ENCODE peak calls at places on chromosomes 4 and X, in seven cellular contexts. A is HCT116, Q is GM12878, O is HepG2, R is H1, D is T47D, Y is SK-N-SH. X is an unnamed sample.

GRCh38 chr4:24801136-24801855 is 5.9 kb downstream of the SOD3 start:
- DNase-seq in D (no peak), O (no peak), Q (no peak), R (no peak), Y (no peak), A (no peak), X (no peak)

GRCh38 chr4:94390804-94391410 is 48.3 kb upstream of the HPGDS start:
- DNase-seq in O (peak), D (no peak), A (no peak), Y (peak), R (no peak), Q (no peak), X (peak)

GRCh38 chr4:61580721-61581377 is 380.7 kb downstream of the ADGRL3 start:
- DNase-seq in A (no peak), Y (no peak), D (no peak), Q (no peak), R (no peak), O (no peak), X (no peak)

GRCh38 chr4:13193662-13194061 is 290.5 kb downstream of the RAB28 start:
- DNase-seq in Q (no peak), A (no peak), D (no peak), R (no peak), O (peak), Y (no peak), X (no peak)

GRCh38 chrX:79231662-79232061 is 87.2 kb downstream of the GPR174 start:
- DNase-seq in A (no peak), R (no peak), Q (no peak), Y (no peak), O (no peak), D (no peak), X (no peak)

GRCh38 chr4:53763813-53764597 is 172.7 kb upstream of the LNX1 start:
- DNase-seq in D (no peak), R (no peak), Q (no peak), Y (peak), O (no peak), A (no peak), X (no peak)

GRCh38 chrX:105229146-105229545 is 8.7 kb upstream of the TEX13A start:
- DNase-seq in Q (no peak), D (no peak), O (no peak), A (no peak), R (no peak), Y (no peak), X (no peak)

GRCh38 chrX:20116087-20116574 is 576 bp downstream of the MAP7D2 start:
- DNase-seq in R (no peak), D (no peak), Q (no peak), A (no peak), Y (peak), O (no peak), X (no peak)

GRCh38 chrX:5051831-5052491 is 1176.7 kb downstream of the NLGN4X start:
- DNase-seq in Y (no peak), O (no peak), Q (no peak), A (no peak), R (no peak), D (no peak), X (no peak)

GRCh38 chr4:73772353-73772752 is 32.0 kb downstream of the CXCL8 start:
- DNase-seq in A (no peak), R (no peak), Q (no peak), D (no peak), Y (no peak), O (no peak), X (no peak)

GRCh38 chr4:17236686-17237085 is 275.2 kb downstream of the QDPR start:
- DNase-seq in D (no peak), Q (no peak), A (no peak), Y (no peak), R (no peak), O (no peak), X (no peak)

GRCh38 chr4:35491093-35491492 is 753.2 kb downstream of the ARAP2 start:
- DNase-seq in Q (no peak), O (no peak), Y (no peak), D (no peak), R (no peak), A (no peak), X (no peak)

GRCh38 chrX:135403374-135403773 is 18.4 kb upstream of the SMIM10L2A start:
- DNase-seq in D (no peak), R (no peak), O (no peak), A (no peak), Q (no peak), Y (no peak), X (no peak)

DNA sequence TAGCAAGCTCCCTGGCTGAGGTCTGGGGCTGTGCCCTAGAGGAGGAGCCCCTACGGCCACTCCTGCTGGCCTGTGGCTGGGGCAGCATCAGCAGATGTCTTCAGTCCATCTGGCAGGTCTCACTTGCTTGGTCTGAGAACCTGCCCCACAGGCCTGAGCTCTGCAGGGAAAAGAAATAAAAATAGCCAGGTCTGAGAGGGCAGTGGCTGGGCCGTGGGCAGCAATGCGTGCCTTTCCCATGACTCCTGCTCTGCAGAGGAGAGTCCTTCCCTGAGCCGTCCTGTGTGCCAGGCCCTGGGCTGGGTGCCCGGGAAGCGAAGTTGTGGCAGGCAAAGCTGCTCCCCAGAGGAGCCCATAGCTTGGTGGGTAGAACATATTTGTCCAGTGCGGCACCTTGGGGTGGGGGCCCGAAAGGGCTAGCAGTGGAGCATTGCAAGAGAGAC is 11.3 kb upstream of the KIAA0232 start:
- DNase-seq in Y (no peak), Q (no peak), O (no peak), A (no peak), D (no peak), R (no peak), X (no peak)
- TF ChIP-seq JUND in Y (no peak), Q (no peak), O (no peak), A (no peak), D (no peak), R (no peak), X (no peak)

DNA sequence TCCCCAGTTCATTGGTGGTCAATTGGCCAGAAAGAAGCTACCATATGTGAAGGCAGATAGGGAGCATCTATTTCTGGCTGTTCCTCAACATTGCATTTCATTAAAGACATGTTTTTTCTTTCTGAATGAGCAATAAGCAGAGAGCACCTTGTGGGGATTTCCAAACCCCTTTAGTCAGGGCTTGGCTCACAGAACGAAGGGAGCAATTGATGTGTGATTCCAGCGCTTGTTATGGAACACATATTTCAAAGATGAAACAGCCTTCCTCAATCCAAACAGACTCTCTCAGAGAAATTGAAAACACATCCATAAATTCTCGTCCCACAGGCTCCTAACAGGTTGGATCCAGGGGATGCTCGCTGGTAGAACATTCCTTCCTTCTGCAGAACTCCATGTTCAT is 84.1 kb downstream of the CLCN4 start:
- DNase-seq in Q (no peak), Y (no peak), O (no peak), A (no peak), R (no peak), D (no peak), X (no peak)
- TF ChIP-seq JUND in Q (no peak), Y (peak), O (no peak), A (no peak), R (no peak), D (no peak), X (no peak)

DNA sequence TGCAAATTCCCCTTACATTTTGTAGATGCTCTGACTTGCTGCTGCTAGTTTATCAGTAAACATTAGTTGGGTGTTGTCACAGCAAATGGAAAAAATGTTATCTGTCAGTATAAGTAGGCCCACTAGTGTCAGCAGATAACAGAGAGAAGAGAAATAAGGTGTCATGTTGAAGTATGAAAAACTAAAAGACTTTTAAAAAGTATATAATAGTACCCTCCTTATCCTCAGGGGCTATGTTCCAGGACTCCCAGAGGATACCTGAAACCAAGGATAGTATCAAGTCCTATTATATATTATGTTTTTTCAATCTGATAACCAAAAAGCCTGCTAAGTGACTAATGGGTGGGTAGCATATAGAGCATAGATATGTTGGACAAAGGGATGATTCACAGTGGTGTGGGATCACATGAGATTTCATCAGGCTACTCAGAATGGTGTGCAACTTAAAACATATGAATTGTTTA is 11.6 kb upstream of the BMP2K start:
- DNase-seq in O (no peak), D (no peak), Y (no peak), R (no peak), Q (no peak), A (no peak), X (no peak)
- TF ChIP-seq JUND in O (no peak), D (no peak), Y (peak), R (no peak), Q (no peak), A (no peak), X (peak)

DNA sequence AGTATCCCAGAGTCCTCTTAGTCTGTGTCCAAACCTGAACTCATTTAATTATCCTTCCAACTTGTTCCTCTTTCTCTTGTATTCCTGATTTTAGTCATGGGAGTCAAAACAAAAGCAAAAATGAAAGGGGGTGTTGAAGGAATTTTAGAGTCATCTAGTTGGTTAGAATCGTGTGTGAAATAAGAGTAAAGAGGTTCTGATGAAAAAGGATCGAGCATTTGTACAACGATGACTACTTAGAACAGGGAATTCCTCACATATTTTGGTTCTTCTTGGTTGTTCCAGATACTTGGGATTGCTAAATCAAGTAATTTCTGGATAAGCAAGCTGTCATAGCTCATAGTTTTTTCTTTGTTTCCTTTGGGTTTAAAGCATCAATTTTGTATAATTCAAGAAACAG is 194.4 kb downstream of the BCOR start:
- DNase-seq in D (no peak), R (no peak), A (no peak), O (no peak), Y (no peak), Q (no peak), X (no peak)
- TF ChIP-seq JUND in D (no peak), R (no peak), A (no peak), O (no peak), Y (no peak), Q (no peak), X (no peak)

GRCh38 chr4:98285676-98286075 is 24.5 kb downstream of the RAP1GDS1 start:
- DNase-seq in Y (no peak), R (no peak), Q (no peak), A (no peak), D (no peak), O (no peak), X (no peak)

GRCh38 chr4:98289375-98289774 is 28.2 kb downstream of the RAP1GDS1 start:
- DNase-seq in A (no peak), O (no peak), Q (peak), Y (no peak), R (no peak), D (no peak), X (no peak)

GRCh38 chr4:98283219-98284199 is 22.3 kb downstream of the RAP1GDS1 start:
- DNase-seq in O (peak), Y (no peak), R (no peak), D (no peak), A (no peak), Q (no peak), X (no peak)

GRCh38 chr4:98287328-98287727 is 26.1 kb downstream of the RAP1GDS1 start:
- DNase-seq in R (no peak), Q (no peak), A (no peak), D (no peak), Y (no peak), O (no peak), X (no peak)

DNA sequence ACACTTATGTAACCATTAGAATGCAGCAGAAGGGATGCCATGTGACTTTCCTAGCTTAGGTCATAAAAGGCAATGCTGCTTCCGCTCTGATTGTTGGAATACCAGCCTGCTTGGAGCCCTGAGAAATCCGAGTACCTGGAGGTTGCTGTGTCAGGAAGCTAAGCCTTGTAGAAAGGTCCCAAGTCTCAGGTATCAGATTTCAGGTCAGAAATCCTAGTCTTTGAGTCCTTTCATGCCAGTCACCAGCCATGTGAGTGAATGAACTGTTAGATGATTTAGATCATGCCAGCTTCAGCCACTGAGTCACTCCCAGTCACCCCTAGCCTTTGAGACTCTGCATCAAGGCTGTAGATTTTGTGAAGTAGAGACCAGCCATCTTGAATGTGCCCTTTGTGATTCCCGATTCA is 23.5 kb downstream of the RAP1GDS1 start:
- DNase-seq in A (peak), R (peak), D (no peak), O (no peak), Y (no peak), Q (no peak), X (no peak)
- TF ChIP-seq JUND in A (no peak), R (no peak), D (no peak), O (no peak), Y (no peak), Q (no peak), X (no peak)